ENCODE peak calls at places on chromosomes 6 and 20, in five cellular contexts. B, T, L, H and D are unnamed samples.

GRCh38 chr6:128554302-128554701 is 33.9 kb upstream of the PTPRK start:
- DNase-seq in T (peak), L (no peak), H (no peak), B (peak), D (no peak)

GRCh38 chr6:38459291-38459690 is 180.4 kb downstream of the BTBD9 start:
- DNase-seq in L (no peak), T (no peak), B (no peak), H (no peak), D (no peak)

GRCh38 chr20:20821496-20822260 is 109.2 kb upstream of the RALGAPA2 start:
- DNase-seq in L (no peak), B (no peak), T (no peak), H (no peak), D (no peak)

GRCh38 chr6:117907600-117908245 is 659 bp downstream of the SLC35F1 start:
- DNase-seq in B (no peak), L (no peak), H (no peak), T (no peak), D (no peak)

GRCh38 chr20:51036226-51036625 is 13.3 kb upstream of the KCNG1 start:
- DNase-seq in T (no peak), L (no peak), B (no peak), H (no peak), D (no peak)

GRCh38 chr20:22795897-22796296 is 211.5 kb upstream of the FOXA2 start:
- DNase-seq in L (peak), H (peak), T (peak), B (peak), D (no peak)

GRCh38 chr6:38876470-38876869 is 161.4 kb downstream of the DNAH8 start:
- DNase-seq in B (no peak), L (no peak), T (no peak), H (no peak), D (no peak)

GRCh38 chr6:138722425-138723371 is 50.9 kb upstream of the CCDC28A start:
- DNase-seq in L (no peak), T (peak), H (peak), B (peak), D (no peak)

GRCh38 chr6:138182939-138183791 is 21.4 kb downstream of the ARFGEF3 start:
- DNase-seq in T (no peak), H (no peak), L (no peak), B (no peak), D (no peak)

GRCh38 chr6:24929255-24929654 is 6.5 kb downstream of the RIPOR2 start:
- DNase-seq in B (no peak), H (no peak), L (no peak), T (no peak), D (no peak)

GRCh38 chr20:20441259-20441658 is 73.4 kb downstream of the INSM1 start:
- DNase-seq in T (no peak), L (no peak), H (no peak), B (no peak), D (no peak)

GRCh38 chr6:18053071-18053475 is 65.6 kb upstream of the KIF13A start:
- DNase-seq in H (no peak), T (no peak), L (no peak), B (no peak), D (no peak)

GRCh38 chr6:156857573-156857972 is 80.4 kb downstream of the ARID1B start:
- DNase-seq in B (no peak), L (no peak), H (no peak), T (no peak), D (peak)

GRCh38 chr6:18742406-18742805 is 355.3 kb downstream of the RNF144B start:
- DNase-seq in T (no peak), H (peak), L (no peak), B (no peak), D (no peak)

GRCh38 chr6:124795879-124796838 is 166.1 kb upstream of the RNF217 start:
- DNase-seq in B (no peak), L (no peak), T (no peak), H (peak), D (peak)

GRCh38 chr6:115891111-115891669 is 169.5 kb downstream of the FRK start:
- DNase-seq in H (peak), T (peak), B (no peak), L (no peak), D (no peak)

GRCh38 chr20:1341561-1342265 is 12.8 kb upstream of the SDCBP2 start:
- DNase-seq in H (no peak), L (no peak), B (no peak), T (no peak), D (no peak)

GRCh38 chr6:135310291-135310690 is 129.2 kb downstream of the MYB start:
- DNase-seq in B (no peak), L (no peak), T (no peak), H (no peak), D (no peak)

GRCh38 chr6:3773696-3774298 is 22.3 kb upstream of the PXDC1 start:
- DNase-seq in L (peak), H (no peak), B (no peak), T (no peak), D (no peak)

GRCh38 chr6:45430590-45431202 is 53.0 kb upstream of the SUPT3H start:
- DNase-seq in L (no peak), H (no peak), B (no peak), T (no peak), D (no peak)

GRCh38 chr6:159602370-159603185 is 90.5 kb downstream of the SOD2 start:
- DNase-seq in T (no peak), B (no peak), L (no peak), H (no peak), D (no peak)

GRCh38 chr6:44676246-44676790 is 288.8 kb downstream of the CDC5L start:
- DNase-seq in L (peak), B (no peak), T (no peak), H (no peak), D (no peak)

GRCh38 chr6:105839266-105839665 is 246.9 kb upstream of the PRDM1 start:
- DNase-seq in B (no peak), H (no peak), L (no peak), T (no peak), D (no peak)

GRCh38 chr6:41039060-41039998 is at the start of gene UNC5CL:
- DNase-seq in L (peak), H (peak), T (peak), B (peak), D (peak)

GRCh38 chr6:17904491-17905120 is 82.8 kb downstream of the KIF13A start:
- DNase-seq in H (no peak), B (no peak), L (no peak), T (no peak), D (no peak)

GRCh38 chr20:46057856-46058655 is 29.0 kb downstream of the SLC12A5 start:
- DNase-seq in T (no peak), H (no peak), B (no peak), L (peak), D (peak)

GRCh38 chr6:28136585-28137457 is 4.9 kb upstream of the ZKSCAN8 start:
- DNase-seq in L (peak), B (peak), T (peak), H (peak), D (peak)

GRCh38 chr20:4546786-4547185 is 174.9 kb upstream of the PRND start:
- DNase-seq in T (peak), B (no peak), L (no peak), H (peak), D (no peak)

GRCh38 chr6:85418059-85418458 is 31.8 kb upstream of the NT5E start:
- DNase-seq in T (no peak), B (no peak), H (no peak), L (no peak), D (no peak)

GRCh38 chr6:4369616-4370015 is 234.2 kb upstream of the ECI2 start:
- DNase-seq in H (peak), B (no peak), T (no peak), L (no peak), D (no peak)

GRCh38 chr6:98894810-98895209 is 52.9 kb downstream of the FBXL4 start:
- DNase-seq in H (no peak), B (no peak), L (no peak), T (no peak), D (no peak)

GRCh38 chr20:22471156-22471836 is 113.1 kb downstream of the FOXA2 start:
- DNase-seq in B (peak), T (no peak), H (no peak), L (no peak), D (no peak)

GRCh38 chr6:27296106-27296783 is 15.8 kb downstream of the POM121L2 start:
- DNase-seq in L (no peak), B (no peak), H (no peak), T (peak), D (no peak)

GRCh38 chr6:143005816-143006215 is 54.9 kb upstream of the AIG1 start:
- DNase-seq in H (no peak), L (no peak), T (no peak), B (no peak), D (no peak)

DNA sequence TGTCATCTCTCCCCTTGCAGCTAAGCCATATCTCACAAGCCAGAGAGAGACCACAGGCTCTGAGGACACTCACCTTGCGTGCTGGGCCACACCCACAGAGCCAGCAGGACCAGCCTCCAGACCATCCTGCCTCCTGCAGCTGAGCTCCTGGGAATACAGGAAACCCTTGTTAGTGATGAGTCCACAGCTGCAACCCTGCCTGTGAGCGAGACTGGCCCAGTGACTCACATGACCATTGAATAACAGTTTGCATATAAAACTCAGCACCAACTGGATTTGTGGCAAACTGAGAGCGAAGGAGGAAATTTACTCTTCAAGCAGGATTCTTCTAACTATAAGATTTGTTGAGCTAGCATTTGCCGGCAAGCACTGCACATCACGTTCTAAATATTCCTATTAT is 3.0 kb downstream of the THBS2 start:
- DNase-seq in T (peak), H (peak), L (peak), B (no peak), D (no peak)
- TF ChIP-seq POLR2A in T (no peak), H (no peak), L (no peak), B (no peak), D (no peak)

GRCh38 chr20:49985617-49986016 is 2.8 kb downstream of the SNAI1 start:
- DNase-seq in T (no peak), H (no peak), L (no peak), B (no peak), D (no peak)

GRCh38 chr20:49985157-49985556 is 2.4 kb downstream of the SNAI1 start:
- DNase-seq in T (no peak), L (no peak), B (no peak), H (no peak), D (no peak)

GRCh38 chr20:49983123-49983847 is 505 bp downstream of the SNAI1 start:
- DNase-seq in L (no peak), H (no peak), T (no peak), B (no peak), D (peak)

GRCh38 chr20:49983848-49984408 is 1.1 kb downstream of the SNAI1 start:
- DNase-seq in T (no peak), L (peak), H (no peak), B (no peak), D (no peak)

GRCh38 chr20:49984426-49985153 is 1.8 kb downstream of the SNAI1 start:
- DNase-seq in L (no peak), H (no peak), B (no peak), T (no peak), D (no peak)
- TF ChIP-seq POLR2A in L (no peak), H (no peak), B (no peak), T (no peak), D (no peak)

DNA sequence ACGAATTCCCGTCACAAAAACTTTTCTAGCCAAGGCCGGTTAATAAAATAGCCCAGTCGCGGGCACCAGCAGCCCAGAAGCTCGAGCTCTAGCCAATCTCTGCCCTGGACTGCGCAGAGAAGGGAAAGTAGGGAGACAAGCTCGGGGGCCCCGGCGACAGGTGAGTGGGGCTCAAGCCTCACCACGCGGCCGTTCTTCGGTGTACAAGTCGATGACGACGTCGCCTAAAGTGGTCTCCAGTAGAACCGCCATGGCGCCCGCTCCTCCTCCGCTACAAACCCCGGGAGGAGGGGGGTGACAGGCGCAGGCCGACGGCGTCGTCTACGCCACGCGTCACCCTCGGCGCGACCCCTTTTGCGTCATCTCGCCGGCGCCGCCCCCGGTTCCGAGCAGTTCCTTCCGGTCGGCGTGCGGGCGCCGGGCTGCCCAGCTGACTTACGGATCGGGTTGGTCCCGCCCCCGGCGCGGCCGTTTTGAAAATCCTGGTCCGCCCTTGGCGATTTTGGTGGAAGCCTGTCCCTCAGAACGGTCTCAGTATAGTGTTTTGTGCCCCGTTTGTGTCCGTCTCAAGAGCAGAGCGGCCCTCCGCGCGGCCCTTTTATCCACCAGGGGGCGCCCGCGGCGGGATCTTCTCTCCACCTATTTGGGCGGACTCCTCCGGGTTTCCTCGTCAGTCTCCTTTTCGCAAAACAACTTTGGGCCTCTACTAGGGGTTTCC is at the start of gene PPIL4:
- DNase-seq in H (peak), T (peak), L (peak), B (peak), D (peak)
- TF ChIP-seq POLR2A in H (peak), T (peak), L (peak), B (peak), D (peak)

GRCh38 chr6:111230351-111231077 is 143.2 kb downstream of the SLC16A10 start:
- DNase-seq in B (no peak), T (no peak), H (no peak), L (no peak), D (peak)

GRCh38 chr6:111222341-111222740 is 135.0 kb downstream of the SLC16A10 start:
- DNase-seq in T (no peak), H (no peak), L (no peak), B (no peak), D (no peak)

GRCh38 chr6:111231078-111231435 is 143.8 kb downstream of the SLC16A10 start:
- DNase-seq in L (no peak), B (no peak), T (no peak), H (no peak), D (no peak)

GRCh38 chr6:111228094-111228493 is 140.8 kb downstream of the SLC16A10 start:
- DNase-seq in B (no peak), L (no peak), H (no peak), T (no peak), D (no peak)
- TF ChIP-seq POLR2A in B (no peak), L (no peak), H (no peak), T (no peak), D (no peak)

GRCh38 chr6:131950767-131951575 is at the start of gene CCN2:
- DNase-seq in H (peak), L (peak), B (peak), T (peak), D (peak)
- TF ChIP-seq POLR2A in H (peak), L (peak), B (peak), T (peak), D (no peak)

GRCh38 chr20:31881945-31882344 is 11.5 kb downstream of the TTLL9 start:
- DNase-seq in T (no peak), B (no peak), L (no peak), H (no peak), D (no peak)
- TF ChIP-seq POLR2A in T (no peak), B (no peak), L (no peak), H (no peak), D (no peak)